ENCODE peak calls at places on chromosomes 11 and 22, in six cellular contexts. X is GM12878, T is prostate gland, H is lower leg skin, K is A549, I is ovary. V is an unnamed sample.

GRCh38 chr11:128555606-128556005 is 31.8 kb downstream of the ETS1 start:
- DNase-seq in X (no peak), T (no peak), H (no peak), K (peak), I (no peak), V (no peak)

GRCh38 chr11:111635706-111636045 is 33.4 kb downstream of the SIK2 start:
- DNase-seq in X (no peak), T (no peak), H (no peak), K (no peak), I (peak), V (no peak)

GRCh38 chr11:80388133-80388532 is 947.3 kb upstream of the TENM4 start:
- DNase-seq in X (no peak), T (no peak), H (no peak), K (no peak), I (no peak), V (no peak)

GRCh38 chr22:22833488-22833887 is 54.1 kb upstream of the IGLL5 start:
- DNase-seq in X (no peak), T (no peak), H (no peak), K (no peak), I (no peak), V (no peak)

GRCh38 chr11:122642971-122643370 is 12.6 kb upstream of the UBASH3B start:
- DNase-seq in X (no peak), T (no peak), H (no peak), K (peak), I (no peak), V (no peak)

GRCh38 chr11:69674267-69674885 is 777 bp downstream of the LTO1 start:
- DNase-seq in X (no peak), T (no peak), H (no peak), K (no peak), I (peak), V (peak)

GRCh38 chr11:78570031-78570430 is 4.6 kb downstream of the NARS2 start:
- DNase-seq in X (no peak), T (no peak), H (no peak), K (no peak), I (no peak), V (no peak)

GRCh38 chr11:6298605-6299004 is 21.7 kb downstream of the CAVIN3 start:
- DNase-seq in X (no peak), T (no peak), H (no peak), K (peak), I (no peak), V (peak)

GRCh38 chr11:120894207-120894989 is 129.5 kb upstream of the TBCEL start:
- DNase-seq in X (no peak), T (peak), H (peak), K (no peak), I (no peak), V (no peak)

GRCh38 chr11:76735841-76736240 is 47.3 kb upstream of the TSKU start:
- DNase-seq in X (no peak), T (no peak), H (no peak), K (no peak), I (no peak), V (no peak)

GRCh38 chr11:27699926-27700350 is 317 bp downstream of the BDNF start:
- DNase-seq in X (no peak), T (no peak), H (no peak), K (no peak), I (no peak), V (no peak)

GRCh38 chr11:131760191-131760951 is 390.0 kb downstream of the NTM start:
- DNase-seq in X (no peak), T (no peak), H (no peak), K (no peak), I (no peak), V (no peak)

GRCh38 chr22:47388331-47388730 is 625.9 kb downstream of the TBC1D22A start:
- DNase-seq in X (no peak), T (no peak), H (no peak), K (no peak), I (no peak), V (no peak)

GRCh38 chr11:44828296-44828695 is 101.5 kb downstream of the TSPAN18 start:
- DNase-seq in X (no peak), T (no peak), H (no peak), K (no peak), I (no peak), V (no peak)

GRCh38 chr11:92841719-92842118 is 127.7 kb upstream of the MTNR1B start:
- DNase-seq in X (no peak), T (no peak), H (no peak), K (no peak), I (no peak), V (no peak)

GRCh38 chr11:64358907-64359711 is at the start of gene RPS6KA4:
- DNase-seq in X (no peak), T (peak), H (no peak), K (peak), I (peak), V (peak)
- TF ChIP-seq POLR2A in X (peak), T (peak), H (no peak), K (peak), I (peak), V (peak)

GRCh38 chr11:17354070-17354924 is 2.7 kb downstream of the NCR3LG1 start:
- DNase-seq in X (peak), T (peak), H (peak), K (peak), I (peak), V (peak)

GRCh38 chr11:17351510-17352176 is at the start of gene NCR3LG1:
- DNase-seq in X (no peak), T (peak), H (peak), K (peak), I (peak), V (no peak)

GRCh38 chr11:17351171-17351509 is 460 bp upstream of the NCR3LG1 start:
- DNase-seq in X (no peak), T (no peak), H (no peak), K (peak), I (no peak), V (no peak)

GRCh38 chr11:17352925-17353227 is 1.3 kb downstream of the NCR3LG1 start:
- DNase-seq in X (no peak), T (peak), H (peak), K (peak), I (peak), V (no peak)

GRCh38 chr11:17353228-17354021 is 1.8 kb downstream of the NCR3LG1 start:
- DNase-seq in X (peak), T (peak), H (peak), K (peak), I (peak), V (peak)
- TF ChIP-seq POLR2A in X (no peak), T (no peak), H (no peak), K (peak), I (peak), V (peak)

GRCh38 chr11:68459886-68460740 is 439 bp upstream of the PPP6R3 start:
- DNase-seq in X (peak), T (peak), H (peak), K (peak), I (peak), V (peak)
- TF ChIP-seq POLR2A in X (no peak), T (no peak), H (no peak), K (peak), I (no peak), V (peak)

GRCh38 chr22:46079861-46080821 is 70.2 kb upstream of the PPARA start:
- DNase-seq in X (no peak), T (peak), H (peak), K (peak), I (no peak), V (no peak)
- TF ChIP-seq POLR2A in X (no peak), T (peak), H (no peak), K (peak), I (no peak), V (peak)

DNA sequence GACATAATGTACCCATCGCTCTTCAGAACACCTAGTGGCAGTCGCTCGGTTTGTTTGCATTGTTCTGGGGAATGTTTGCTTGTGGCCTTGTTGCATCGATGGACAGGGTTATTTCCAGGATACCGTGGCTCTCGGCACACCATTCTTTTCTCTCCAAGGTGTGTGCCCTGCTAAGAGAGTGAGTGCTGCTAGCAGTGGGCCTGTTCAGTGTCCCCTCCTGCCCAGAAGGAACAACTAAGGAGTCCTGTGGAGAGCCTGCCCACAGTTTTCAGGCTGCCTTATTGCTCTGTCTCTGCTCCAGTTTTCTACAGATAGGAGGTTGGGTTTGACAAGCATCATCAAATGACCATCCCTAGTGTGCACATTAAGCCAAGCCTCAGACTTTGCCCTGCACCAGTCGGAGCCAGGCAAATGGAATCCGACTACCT is 1.4 kb downstream of the CRY2 start:
- DNase-seq in X (no peak), T (peak), H (no peak), K (no peak), I (no peak), V (no peak)
- TF ChIP-seq POLR2A in X (no peak), T (no peak), H (no peak), K (no peak), I (no peak), V (no peak)

GRCh38 chr11:47565340-47566165 is at the start of gene PTPMT1:
- DNase-seq in X (no peak), T (peak), H (peak), K (peak), I (peak), V (peak)
- TF ChIP-seq POLR2A in X (peak), T (no peak), H (no peak), K (peak), I (peak), V (peak)

GRCh38 chr22:41023299-41023623 is 69.1 kb upstream of the EP300 start:
- DNase-seq in X (no peak), T (no peak), H (no peak), K (no peak), I (no peak), V (no peak)

GRCh38 chr22:41022470-41023298 is 69.7 kb upstream of the EP300 start:
- DNase-seq in X (peak), T (peak), H (peak), K (peak), I (peak), V (peak)

GRCh38 chr22:41021039-41021654 is 70.0 kb downstream of the RBX1 start:
- DNase-seq in X (no peak), T (peak), H (peak), K (no peak), I (peak), V (no peak)

GRCh38 chr22:41021655-41022454 is 70.5 kb upstream of the EP300 start:
- DNase-seq in X (no peak), T (peak), H (peak), K (peak), I (peak), V (peak)
- TF ChIP-seq POLR2A in X (peak), T (peak), H (no peak), K (peak), I (no peak), V (no peak)

GRCh38 chr22:29691636-29692326 is 28.0 kb upstream of the CABP7 start:
- DNase-seq in X (no peak), T (no peak), H (no peak), K (no peak), I (no peak), V (no peak)
- TF ChIP-seq POLR2A in X (no peak), T (no peak), H (no peak), K (no peak), I (no peak), V (no peak)

GRCh38 chr11:61756452-61757212 is 4.2 kb downstream of the MYRF start:
- DNase-seq in X (peak), T (no peak), H (no peak), K (peak), I (no peak), V (peak)

GRCh38 chr11:61754534-61755482 is 2.4 kb downstream of the MYRF start:
- DNase-seq in X (no peak), T (no peak), H (no peak), K (no peak), I (peak), V (no peak)

GRCh38 chr11:61757213-61757862 is 4.9 kb downstream of the MYRF start:
- DNase-seq in X (no peak), T (no peak), H (no peak), K (no peak), I (no peak), V (no peak)

GRCh38 chr11:61753672-61754071 is 1.2 kb downstream of the MYRF start:
- DNase-seq in X (no peak), T (no peak), H (no peak), K (no peak), I (peak), V (no peak)

DNA sequence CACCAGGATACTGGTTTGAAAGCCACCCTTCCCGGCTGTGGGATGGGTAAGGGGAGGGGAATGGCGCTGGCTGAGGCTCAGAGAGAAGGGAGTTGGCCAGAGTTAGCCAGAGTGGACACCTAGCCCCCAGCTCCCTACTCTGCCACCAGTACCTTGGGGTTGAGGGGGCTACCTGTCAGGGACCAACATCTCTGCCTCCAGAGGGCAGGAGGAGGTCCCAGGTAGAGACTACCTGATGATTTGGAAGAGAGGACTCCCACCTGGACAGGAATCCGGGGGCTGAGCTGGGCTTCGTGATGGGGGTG is 3.7 kb downstream of the MYRF start:
- DNase-seq in X (no peak), T (no peak), H (no peak), K (no peak), I (no peak), V (no peak)
- TF ChIP-seq POLR2A in X (no peak), T (no peak), H (no peak), K (no peak), I (no peak), V (no peak)